ENCODE peak calls at places on chromosomes 5 and 9, in nine cellular contexts. W, T, Y, L, K, R, V, Z and M are unnamed samples. For H3K36me3, the result is how much of the 10 kb centered on the place peaks cover.

GRCh38 chr9:103003689-103004088 is 8.6 kb downstream of the CYLC2 start:
- DNase-seq in W (no peak), T (no peak), Y (no peak), L (no peak), K (no peak), R (no peak), V (no peak), Z (no peak), M (no peak)

GRCh38 chr5:54885636-54886035 is 99.8 kb downstream of the ESM1 start:
- DNase-seq in W (no peak), T (no peak), Y (no peak), L (no peak), K (no peak), R (no peak), V (no peak), Z (no peak), M (no peak)

GRCh38 chr5:36607114-36607561 is 732 bp downstream of the SLC1A3 start:
- DNase-seq in W (peak), T (no peak), Y (peak), L (no peak), K (peak), R (peak), V (peak), Z (peak), M (no peak)

GRCh38 chr5:72377920-72378635 is 57.9 kb downstream of the PTCD2 start:
- DNase-seq in W (peak), T (no peak), Y (no peak), L (no peak), K (peak), R (peak), V (no peak), Z (peak), M (no peak)

GRCh38 chr5:74483001-74483400 is 157.5 kb downstream of the ENC1 start:
- DNase-seq in W (no peak), T (no peak), Y (no peak), L (no peak), K (no peak), R (no peak), V (no peak), Z (no peak), M (no peak)

GRCh38 chr9:34328500-34328982 is 527 bp downstream of the KIF24 start:
- DNase-seq in W (no peak), T (no peak), Y (no peak), L (no peak), K (no peak), R (no peak), V (no peak), Z (no peak), M (no peak)

GRCh38 chr5:72238712-72239445 is 81.2 kb downstream of the MRPS27 start:
- DNase-seq in W (no peak), T (no peak), Y (no peak), L (no peak), K (no peak), R (no peak), V (no peak), Z (no peak), M (no peak)

GRCh38 chr9:121075251-121076036 is 689 bp downstream of the CNTRL start:
- DNase-seq in W (no peak), T (no peak), Y (peak), L (peak), K (peak), R (peak), V (no peak), Z (no peak), M (peak)

GRCh38 chr9:87250205-87250604 is 247.5 kb upstream of the DAPK1 start:
- DNase-seq in W (no peak), T (no peak), Y (no peak), L (no peak), K (no peak), R (no peak), V (no peak), Z (no peak), M (no peak)

GRCh38 chr5:167814828-167815227 is 476.6 kb upstream of the WWC1 start:
- DNase-seq in W (no peak), T (no peak), Y (no peak), L (no peak), K (peak), R (peak), V (peak), Z (no peak), M (no peak)

GRCh38 chr5:67208403-67208802 is 11.8 kb upstream of the CD180 start:
- DNase-seq in W (no peak), T (no peak), Y (no peak), L (no peak), K (no peak), R (no peak), V (no peak), Z (no peak), M (no peak)

GRCh38 chr9:111937781-111938426 is 41.3 kb downstream of the UGCG start:
- DNase-seq in W (no peak), T (peak), Y (no peak), L (peak), K (peak), R (no peak), V (peak), Z (peak), M (no peak)

GRCh38 chr5:177502886-177503285 is 5.5 kb upstream of the PDLIM7 start:
- DNase-seq in W (no peak), T (no peak), Y (no peak), L (no peak), K (no peak), R (no peak), V (no peak), Z (no peak), M (no peak)

DNA sequence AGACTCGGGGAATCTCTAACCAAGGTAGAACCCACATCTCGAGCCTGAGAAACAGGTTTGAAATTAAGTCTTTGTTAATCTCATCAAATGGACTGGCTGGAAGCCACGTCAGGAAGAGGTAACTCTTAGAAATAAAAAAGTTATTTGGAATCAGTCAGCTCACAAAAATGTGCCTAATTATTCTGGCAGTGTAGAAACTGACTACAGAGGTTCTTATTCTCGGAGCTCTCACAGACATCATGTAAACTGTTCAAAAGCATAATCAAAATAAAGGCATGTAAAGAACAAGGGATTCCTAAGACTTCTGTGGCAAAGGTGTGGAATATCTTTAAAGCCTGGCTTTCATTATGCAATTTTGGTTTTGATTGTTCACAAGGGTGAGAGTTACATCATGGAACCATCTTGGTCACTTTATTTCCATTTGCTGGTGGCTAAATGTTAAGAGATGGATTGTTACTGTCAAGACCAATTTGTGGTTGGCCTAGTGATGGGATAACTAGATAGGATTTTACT is 85.1 kb downstream of the OTULIN start:
- DNase-seq in W (no peak), T (no peak), Y (no peak), L (no peak), K (peak), R (peak), V (no peak), Z (no peak), M (no peak)
- H3K36me3 ChIP-seq in W (under half), T (under half), Y (under half), L (under half), K (under half), R (under half), V (under half), Z (half or more), M (under half)

GRCh38 chr5:97375959-97376358 is 192.9 kb upstream of the RIOK2 start:
- DNase-seq in W (no peak), T (no peak), Y (no peak), L (no peak), K (no peak), R (no peak), V (no peak), Z (no peak), M (no peak)
- H3K36me3 ChIP-seq in W (under half), T (under half), Y (under half), L (under half), K (under half), R (under half), V (under half), Z (under half), M (under half)

DNA sequence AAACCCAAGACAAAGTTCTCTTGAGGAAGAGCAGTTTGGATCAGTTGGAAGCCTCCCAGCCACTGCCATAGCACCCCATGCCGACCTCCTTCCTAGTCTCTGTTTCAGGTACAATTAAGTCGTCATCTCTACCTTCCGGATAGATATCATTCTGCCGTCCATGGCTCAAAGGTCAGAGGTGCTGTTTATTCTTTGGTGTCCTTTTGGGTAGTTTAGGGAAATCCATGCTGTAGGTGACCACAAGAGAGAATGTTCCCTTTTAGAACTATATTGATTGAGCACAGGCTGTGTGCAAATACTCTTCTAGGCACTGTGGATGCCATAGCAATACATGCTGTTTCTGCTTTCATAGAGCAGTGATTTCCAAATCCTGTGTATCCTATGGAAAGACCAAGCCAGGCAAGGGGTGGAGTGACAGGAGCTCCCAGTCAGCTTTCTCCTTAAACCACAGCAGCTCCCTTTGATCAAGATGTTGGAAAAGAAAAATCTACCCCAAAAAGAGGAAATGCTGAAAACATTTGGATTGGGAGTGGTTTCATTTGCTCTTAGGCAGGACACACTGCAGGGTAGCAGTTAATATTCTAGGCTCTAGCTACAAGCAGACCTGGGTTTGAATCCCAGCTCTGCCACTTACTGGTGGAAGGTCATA is 127.9 kb downstream of the PALM2AKAP2 start:
- DNase-seq in W (no peak), T (no peak), Y (no peak), L (no peak), K (no peak), R (no peak), V (no peak), Z (no peak), M (no peak)
- H3K36me3 ChIP-seq in W (under half), T (under half), Y (under half), L (under half), K (under half), R (under half), V (under half), Z (under half), M (under half)

GRCh38 chr5:870973-871372 is 20.2 kb upstream of the ZDHHC11 start:
- DNase-seq in W (peak), T (no peak), Y (no peak), L (no peak), K (no peak), R (no peak), V (no peak), Z (no peak), M (no peak)
- H3K36me3 ChIP-seq in W (under half), T (half or more), Y (under half), L (half or more), K (under half), R (half or more), V (under half), Z (half or more), M (under half)

DNA sequence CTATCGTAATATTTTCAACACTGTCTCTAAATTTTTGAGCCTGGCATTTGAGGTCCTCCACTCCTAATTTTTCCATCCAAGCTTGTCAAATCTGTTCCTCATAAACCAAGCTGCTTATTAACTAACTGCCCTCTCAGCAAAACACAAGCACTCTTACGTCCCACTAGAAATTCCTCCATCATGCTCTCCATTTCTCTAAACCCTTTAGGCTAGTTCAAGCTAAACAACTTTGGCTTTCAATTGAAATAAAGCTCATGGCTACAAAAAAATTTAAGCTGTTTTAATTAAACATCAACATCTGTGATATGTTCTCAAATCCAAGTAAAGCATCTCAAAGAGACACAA is 45.7 kb downstream of the RNF145 start:
- DNase-seq in W (no peak), T (no peak), Y (no peak), L (no peak), K (no peak), R (no peak), V (no peak), Z (no peak), M (no peak)
- H3K36me3 ChIP-seq in W (under half), T (under half), Y (under half), L (under half), K (under half), R (half or more), V (under half), Z (half or more), M (under half)

GRCh38 chr9:89402695-89403427 is 84.6 kb downstream of the SECISBP2 start:
- DNase-seq in W (no peak), T (no peak), Y (no peak), L (no peak), K (no peak), R (no peak), V (no peak), Z (no peak), M (no peak)

GRCh38 chr9:89405832-89406231 is 87.5 kb downstream of the SECISBP2 start:
- DNase-seq in W (no peak), T (no peak), Y (no peak), L (no peak), K (no peak), R (no peak), V (peak), Z (peak), M (peak)

GRCh38 chr9:89400398-89401116 is 82.3 kb downstream of the SECISBP2 start:
- DNase-seq in W (no peak), T (no peak), Y (no peak), L (no peak), K (no peak), R (no peak), V (peak), Z (no peak), M (no peak)

GRCh38 chr9:89407070-89407469 is 88.8 kb downstream of the SECISBP2 start:
- DNase-seq in W (no peak), T (no peak), Y (no peak), L (no peak), K (no peak), R (no peak), V (no peak), Z (no peak), M (no peak)

DNA sequence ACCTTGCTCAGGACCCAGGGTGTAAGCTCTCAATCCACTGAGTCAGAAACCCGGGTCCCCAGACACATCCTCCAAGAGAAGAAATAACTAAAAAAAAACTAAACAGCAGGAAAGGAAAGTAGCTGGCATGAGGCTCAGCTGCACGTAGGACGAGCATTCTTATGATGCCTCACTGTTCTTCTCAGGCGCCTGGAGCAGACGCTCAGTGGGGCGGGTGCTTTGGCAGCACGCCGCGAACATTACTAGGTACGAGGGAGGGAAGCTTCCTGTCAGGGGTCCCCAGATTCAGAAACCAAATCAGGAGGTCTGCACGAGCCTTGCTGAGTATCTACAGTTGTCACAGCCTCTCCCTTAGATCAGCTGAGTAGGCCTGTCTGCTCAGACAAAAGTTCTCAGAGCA is 85.8 kb downstream of the SECISBP2 start:
- DNase-seq in W (no peak), T (no peak), Y (no peak), L (no peak), K (no peak), R (no peak), V (no peak), Z (no peak), M (no peak)
- H3K36me3 ChIP-seq in W (under half), T (half or more), Y (under half), L (under half), K (under half), R (under half), V (under half), Z (under half), M (under half)

GRCh38 chr9:93112116-93112863 is 16.3 kb downstream of the CARD19 start:
- DNase-seq in W (peak), T (peak), Y (no peak), L (peak), K (no peak), R (no peak), V (peak), Z (peak), M (no peak)
- H3K36me3 ChIP-seq in W (under half), T (under half), Y (under half), L (under half), K (under half), R (under half), V (under half), Z (under half), M (under half)

GRCh38 chr5:144265643-144266042 is 95.0 kb downstream of the KCTD16 start:
- DNase-seq in W (no peak), T (no peak), Y (no peak), L (no peak), K (no peak), R (peak), V (no peak), Z (no peak), M (no peak)

GRCh38 chr5:144273232-144274027 is 102.8 kb downstream of the KCTD16 start:
- DNase-seq in W (no peak), T (no peak), Y (no peak), L (no peak), K (no peak), R (peak), V (no peak), Z (no peak), M (peak)

DNA sequence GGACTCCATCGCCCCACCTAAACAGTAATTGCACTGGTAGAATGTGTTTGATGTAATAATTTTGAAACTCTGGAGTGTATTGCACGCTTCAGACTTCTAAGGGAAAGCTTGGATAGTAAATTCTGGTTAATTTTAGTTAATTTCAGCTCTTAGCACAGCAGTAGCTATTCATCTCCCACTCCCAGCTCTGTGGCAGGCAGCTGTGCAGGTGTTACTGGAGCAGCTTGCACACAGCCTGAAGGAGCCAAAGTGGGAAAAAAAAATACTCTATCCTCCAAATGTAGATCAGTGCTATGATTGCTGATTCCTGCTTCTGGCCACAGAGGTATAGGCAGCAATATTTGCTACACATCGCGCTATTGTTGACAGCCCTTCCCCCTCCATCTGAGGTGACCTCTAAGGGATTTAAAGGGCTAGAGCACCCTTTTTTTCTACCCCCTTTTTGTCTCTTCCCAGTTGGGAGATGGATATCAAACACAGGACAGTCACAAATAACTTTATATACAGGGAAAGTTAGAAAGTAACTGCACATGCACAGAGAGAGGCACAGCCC is 97.4 kb downstream of the KCTD16 start:
- DNase-seq in W (no peak), T (no peak), Y (no peak), L (no peak), K (no peak), R (no peak), V (no peak), Z (no peak), M (no peak)
- H3K36me3 ChIP-seq in W (under half), T (under half), Y (under half), L (under half), K (under half), R (under half), V (under half), Z (under half), M (under half)

DNA sequence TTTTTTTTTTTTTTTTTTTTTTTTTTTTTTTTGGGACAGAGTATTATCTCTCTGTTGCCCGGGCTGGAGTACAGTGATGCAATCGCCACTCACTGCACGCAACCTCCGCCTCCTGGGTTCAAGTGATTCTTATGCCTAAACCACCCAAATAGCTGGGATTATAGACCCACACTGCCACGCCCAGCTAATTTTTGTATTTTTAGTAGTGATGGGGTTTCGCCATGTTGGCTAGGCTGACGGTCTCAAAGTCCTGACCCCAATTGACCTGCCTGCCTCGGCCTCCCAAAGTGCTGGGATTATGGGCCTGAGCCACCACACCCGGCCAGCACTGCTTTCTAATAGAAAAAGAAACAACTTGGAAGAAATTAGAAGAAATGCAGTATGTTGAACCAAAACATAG is 39.2 kb downstream of the TTC1 start:
- DNase-seq in W (peak), T (no peak), Y (no peak), L (no peak), K (no peak), R (no peak), V (no peak), Z (peak), M (no peak)
- H3K36me3 ChIP-seq in W (under half), T (under half), Y (under half), L (under half), K (under half), R (under half), V (under half), Z (half or more), M (under half)

GRCh38 chr9:93354451-93354850 is 97.0 kb upstream of the FAM120A start:
- DNase-seq in W (no peak), T (no peak), Y (peak), L (no peak), K (no peak), R (no peak), V (no peak), Z (no peak), M (no peak)

GRCh38 chr9:93361995-93362394 is 89.5 kb upstream of the FAM120A start:
- DNase-seq in W (no peak), T (no peak), Y (no peak), L (no peak), K (no peak), R (no peak), V (no peak), Z (no peak), M (no peak)

GRCh38 chr9:93355827-93356226 is 95.7 kb upstream of the FAM120A start:
- DNase-seq in W (no peak), T (no peak), Y (no peak), L (no peak), K (no peak), R (no peak), V (no peak), Z (no peak), M (no peak)

DNA sequence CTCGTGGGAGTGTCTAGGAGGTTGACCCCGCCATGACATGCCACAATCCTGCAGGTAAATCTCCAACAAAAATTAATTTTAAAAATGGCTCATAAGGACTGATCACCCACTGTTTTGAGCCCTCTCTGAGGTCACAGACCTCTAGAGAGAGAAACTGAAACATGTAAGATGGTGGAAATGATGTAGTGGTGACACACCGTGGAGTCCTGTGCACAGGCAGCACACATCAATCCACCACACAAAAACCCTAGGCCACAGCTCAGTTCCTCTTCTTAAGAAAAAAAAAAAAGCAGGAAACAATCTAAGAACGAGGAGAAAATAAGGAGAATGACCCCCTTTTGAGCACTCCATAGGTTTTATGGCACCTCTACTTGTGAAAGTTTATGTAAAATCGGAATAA is 93.8 kb upstream of the FAM120A start:
- DNase-seq in W (no peak), T (no peak), Y (no peak), L (no peak), K (no peak), R (no peak), V (no peak), Z (no peak), M (peak)
- H3K36me3 ChIP-seq in W (under half), T (under half), Y (under half), L (under half), K (under half), R (under half), V (under half), Z (under half), M (under half)